ENCODE peak calls at places on chromosomes 7 and 10, in nine cellular contexts. Q is tibial nerve, I is dorsolateral prefrontal cortex, O is osteocyte, X is endothelial cell of umbilical vein, B is OCI-LY7, J is GM13977, H is endothelial cell, F is ovary. D is an unnamed sample.

GRCh38 chr7:50436133-50436802 is 13.9 kb downstream of the FIGNL1 start:
- DNase-seq in Q (no peak), I (no peak), O (no peak), X (peak), B (no peak), J (no peak), H (no peak), F (no peak), D (peak)

GRCh38 chr10:97498841-97499560 is at the start of gene UBTD1:
- DNase-seq in Q (no peak), I (no peak), O (peak), X (peak), B (peak), J (no peak), H (peak), F (peak), D (peak)

GRCh38 chr7:32525839-32526238 is 30.6 kb downstream of the AVL9 start:
- DNase-seq in Q (no peak), I (no peak), O (no peak), X (no peak), B (no peak), J (no peak), H (peak), F (no peak), D (no peak)

GRCh38 chr10:114357591-114357990 is 46.7 kb downstream of the AFAP1L2 start:
- DNase-seq in Q (no peak), I (no peak), O (no peak), X (no peak), B (no peak), J (no peak), H (no peak), F (no peak), D (no peak)

GRCh38 chr10:113980408-113981087 is 63.1 kb upstream of the ADRB1 start:
- DNase-seq in Q (no peak), I (no peak), O (no peak), X (no peak), B (peak), J (no peak), H (no peak), F (no peak), D (no peak)

GRCh38 chr10:133442191-133442966 is 11.4 kb upstream of the SCART1 start:
- DNase-seq in Q (no peak), I (no peak), O (no peak), X (no peak), B (no peak), J (no peak), H (no peak), F (no peak), D (no peak)

GRCh38 chr10:43209064-43209455 is 57.8 kb downstream of the RASGEF1A start:
- DNase-seq in Q (no peak), I (peak), O (no peak), X (no peak), B (no peak), J (no peak), H (peak), F (no peak), D (no peak)

GRCh38 chr10:58806970-58807630 is 294.4 kb downstream of the BICC1 start:
- DNase-seq in Q (no peak), I (no peak), O (no peak), X (no peak), B (no peak), J (no peak), H (no peak), F (no peak), D (no peak)

GRCh38 chr10:130052193-130052592 is 58.4 kb downstream of the C10orf143 start:
- DNase-seq in Q (no peak), I (no peak), O (no peak), X (no peak), B (no peak), J (no peak), H (no peak), F (no peak), D (no peak)

GRCh38 chr7:74725840-74726239 is 48.0 kb upstream of the NCF1 start:
- DNase-seq in Q (no peak), I (no peak), O (no peak), X (no peak), B (no peak), J (no peak), H (no peak), F (no peak), D (no peak)

DNA sequence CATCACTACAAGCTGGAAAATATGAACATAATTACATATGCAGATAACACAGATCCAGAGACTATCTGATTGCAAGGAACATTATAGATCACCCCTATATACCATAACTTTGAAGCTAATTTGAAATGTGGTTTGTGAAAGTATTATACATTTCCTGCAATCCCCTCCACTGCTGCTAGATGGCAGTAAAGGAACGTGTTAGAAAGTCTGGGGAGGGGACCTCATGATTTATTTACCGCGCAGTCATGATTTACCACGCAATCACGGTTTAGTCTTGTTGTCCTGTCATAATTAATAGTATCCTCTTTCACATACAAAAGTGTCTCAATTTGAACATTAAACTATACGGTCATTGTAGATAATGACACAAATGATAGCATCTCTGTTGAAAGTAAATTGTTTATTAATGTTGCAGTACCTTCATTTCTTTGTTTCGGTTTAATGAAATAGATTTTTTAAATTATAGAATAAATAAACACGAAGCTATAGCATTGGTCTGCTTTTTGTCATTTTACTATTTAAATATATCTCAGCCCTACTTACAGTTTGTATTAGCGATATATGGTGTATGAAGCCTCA is 145.3 kb upstream of the PRSS1 start:
- DNase-seq in Q (peak), I (no peak), O (no peak), X (peak), B (peak), J (peak), H (peak), F (no peak), D (peak)
- TF ChIP-seq CTCF in Q (peak), I (peak), O (peak), X (peak), B (peak), J (peak), H (peak), F (no peak), D (peak)

GRCh38 chr7:23184709-23185354 is 3.0 kb downstream of the NUP42 start:
- DNase-seq in Q (peak), I (no peak), O (no peak), X (peak), B (peak), J (no peak), H (peak), F (no peak), D (peak)
- TF ChIP-seq CTCF in Q (peak), I (peak), O (peak), X (peak), B (peak), J (peak), H (peak), F (no peak), D (peak)

GRCh38 chr7:138478499-138478908 is 18.4 kb downstream of the TRIM24 start:
- DNase-seq in Q (no peak), I (no peak), O (no peak), X (no peak), B (no peak), J (peak), H (no peak), F (no peak), D (peak)

GRCh38 chr7:138477081-138477578 is 17.1 kb downstream of the TRIM24 start:
- DNase-seq in Q (no peak), I (no peak), O (no peak), X (no peak), B (no peak), J (no peak), H (no peak), F (no peak), D (no peak)

GRCh38 chr7:138472292-138473079 is 12.4 kb downstream of the TRIM24 start:
- DNase-seq in Q (no peak), I (no peak), O (no peak), X (no peak), B (no peak), J (no peak), H (no peak), F (no peak), D (no peak)

GRCh38 chr7:138477581-138477980 is 17.5 kb downstream of the TRIM24 start:
- DNase-seq in Q (no peak), I (no peak), O (no peak), X (no peak), B (no peak), J (no peak), H (no peak), F (no peak), D (no peak)

DNA sequence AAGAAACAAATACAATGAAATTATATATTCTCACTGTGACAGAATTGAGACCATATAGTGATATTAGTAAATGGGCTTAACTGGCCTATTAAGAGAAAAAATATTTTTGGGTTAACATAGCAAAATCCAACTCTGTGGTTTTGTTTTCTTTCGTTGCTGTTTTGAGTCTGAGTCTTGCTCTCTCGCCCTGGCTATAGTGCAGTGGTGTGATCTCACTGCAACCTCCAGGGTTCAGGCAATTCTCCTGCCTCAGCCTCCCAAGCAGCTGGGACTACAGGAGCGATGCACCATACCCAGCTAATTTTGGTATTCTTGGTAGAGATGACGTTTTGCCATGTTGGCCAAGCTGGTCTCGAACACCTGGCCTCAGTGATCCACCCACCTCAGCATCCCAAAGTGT is 15.3 kb downstream of the TRIM24 start:
- DNase-seq in Q (no peak), I (no peak), O (no peak), X (no peak), B (no peak), J (no peak), H (no peak), F (no peak), D (no peak)
- TF ChIP-seq CTCF in Q (no peak), I (no peak), O (no peak), X (no peak), B (no peak), J (no peak), H (no peak), F (no peak), D (no peak)

GRCh38 chr7:99143853-99144672 is at the start of gene SMURF1:
- DNase-seq in Q (peak), I (peak), O (peak), X (peak), B (peak), J (peak), H (peak), F (peak), D (peak)
- TF ChIP-seq CTCF in Q (no peak), I (peak), O (no peak), X (no peak), B (no peak), J (no peak), H (no peak), F (no peak), D (no peak)

GRCh38 chr7:12730523-12730922 is 43.1 kb downstream of the ARL4A start:
- DNase-seq in Q (no peak), I (no peak), O (no peak), X (no peak), B (no peak), J (no peak), H (no peak), F (no peak), D (no peak)

GRCh38 chr7:12732428-12732827 is 45.0 kb downstream of the ARL4A start:
- DNase-seq in Q (no peak), I (no peak), O (no peak), X (no peak), B (no peak), J (no peak), H (no peak), F (no peak), D (no peak)

GRCh38 chr7:12731775-12732174 is 44.3 kb downstream of the ARL4A start:
- DNase-seq in Q (no peak), I (no peak), O (no peak), X (no peak), B (no peak), J (no peak), H (no peak), F (no peak), D (no peak)

GRCh38 chr7:12729112-12729511 is 41.7 kb downstream of the ARL4A start:
- DNase-seq in Q (peak), I (peak), O (no peak), X (peak), B (no peak), J (no peak), H (no peak), F (peak), D (peak)

GRCh38 chr7:12731214-12731656 is 43.8 kb downstream of the ARL4A start:
- DNase-seq in Q (no peak), I (no peak), O (no peak), X (peak), B (no peak), J (no peak), H (no peak), F (no peak), D (peak)
- TF ChIP-seq CTCF in Q (no peak), I (no peak), O (no peak), X (no peak), B (no peak), J (no peak), H (no peak), F (no peak), D (peak)

GRCh38 chr7:143000648-143001047 is 26.3 kb downstream of the OR9A2 start:
- DNase-seq in Q (no peak), I (no peak), O (no peak), X (no peak), B (no peak), J (no peak), H (no peak), F (no peak), D (no peak)
- TF ChIP-seq CTCF in Q (no peak), I (no peak), O (no peak), X (no peak), B (no peak), J (no peak), H (no peak), F (no peak), D (no peak)

DNA sequence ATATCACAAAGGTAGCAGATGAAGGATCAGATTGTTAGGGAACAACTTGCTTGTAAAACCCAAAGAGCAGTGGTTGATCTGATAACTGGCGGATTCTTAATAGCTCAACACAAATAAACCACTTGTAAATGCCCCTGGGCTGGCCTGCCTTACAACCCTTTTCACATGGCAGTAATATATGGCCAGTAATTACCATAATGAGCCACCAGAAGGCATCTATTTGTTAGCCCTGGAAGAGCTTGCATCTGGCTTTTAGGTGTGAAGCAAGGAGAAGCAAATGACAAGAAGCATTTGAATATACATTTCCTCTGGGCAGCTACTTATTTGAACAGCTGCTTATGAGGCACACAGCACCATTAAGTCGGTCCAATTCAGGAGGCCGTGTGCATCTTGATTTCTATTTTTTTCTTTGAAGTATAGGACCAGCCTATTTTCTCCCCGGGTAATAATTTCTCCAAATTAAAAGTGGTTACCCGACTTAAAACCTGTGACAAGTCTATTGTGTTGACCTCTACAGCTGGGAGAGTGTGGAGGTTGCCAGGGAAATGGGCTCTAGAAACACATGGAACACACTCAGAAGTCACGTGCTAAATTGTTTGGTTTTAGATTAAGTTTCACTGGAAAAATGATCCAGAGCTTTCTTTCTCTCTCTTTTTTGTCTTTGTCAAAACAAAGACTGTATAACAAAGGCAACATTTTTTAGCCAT is 113.4 kb downstream of the SEM1 start:
- DNase-seq in Q (no peak), I (no peak), O (no peak), X (peak), B (no peak), J (no peak), H (no peak), F (no peak), D (no peak)
- TF ChIP-seq CTCF in Q (no peak), I (no peak), O (peak), X (peak), B (no peak), J (peak), H (peak), F (no peak), D (peak)

DNA sequence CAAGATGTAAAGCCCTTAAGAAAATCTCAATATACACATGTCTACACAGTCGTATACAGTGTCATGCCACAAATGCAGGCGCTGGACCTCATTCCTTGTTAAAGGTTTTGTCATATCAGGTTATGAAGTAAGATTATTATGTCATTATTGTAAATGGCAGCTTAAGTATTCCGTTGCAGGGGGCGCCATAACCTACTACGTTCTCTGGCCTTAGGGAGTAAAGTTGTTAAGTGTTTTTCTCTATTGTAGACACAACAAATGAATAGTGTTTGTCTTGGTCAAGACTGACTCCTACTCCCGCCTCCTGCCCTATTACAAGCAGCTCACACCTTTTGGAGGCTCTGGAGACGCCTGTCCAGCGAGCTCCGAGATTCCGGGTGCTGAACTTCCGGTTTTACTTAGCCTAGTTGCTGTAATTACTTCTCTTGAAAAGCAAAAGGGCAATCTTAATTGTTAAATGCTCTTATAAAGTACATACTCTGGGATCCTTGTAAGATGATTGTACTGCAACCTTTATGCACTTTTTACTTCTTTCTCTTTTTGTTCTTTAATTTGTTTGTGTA is 984 bp downstream of the GATAD1 start:
- DNase-seq in Q (peak), I (no peak), O (no peak), X (peak), B (peak), J (peak), H (peak), F (peak), D (peak)
- TF ChIP-seq CTCF in Q (peak), I (peak), O (peak), X (peak), B (peak), J (peak), H (no peak), F (no peak), D (no peak)

DNA sequence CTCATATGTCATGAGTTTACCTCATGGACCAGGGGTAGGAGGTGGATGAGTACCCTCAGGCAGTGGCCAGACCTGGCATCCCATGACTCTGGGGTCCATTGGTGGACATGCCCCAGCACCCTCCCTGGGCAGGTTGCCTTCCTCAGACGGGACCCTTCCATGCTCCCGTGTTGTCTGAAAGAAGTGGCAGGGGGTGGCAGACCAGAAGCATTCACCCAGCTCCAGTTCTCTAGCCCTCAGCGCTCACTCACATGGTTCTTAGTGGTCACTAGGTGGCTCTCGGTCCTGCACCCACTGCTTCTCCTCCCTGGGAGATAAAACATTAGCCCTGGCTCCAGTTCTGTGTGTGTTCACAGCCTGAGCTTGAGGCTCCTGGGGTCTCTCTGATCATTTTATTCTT is 6.0 kb downstream of the RBP3 start:
- DNase-seq in Q (no peak), I (no peak), O (no peak), X (no peak), B (no peak), J (no peak), H (no peak), F (no peak), D (peak)
- TF ChIP-seq CTCF in Q (no peak), I (no peak), O (peak), X (peak), B (no peak), J (no peak), H (no peak), F (no peak), D (no peak)

GRCh38 chr7:114539575-114539974 is 125.0 kb downstream of the FOXP2 start:
- DNase-seq in Q (peak), I (no peak), O (no peak), X (peak), B (no peak), J (no peak), H (peak), F (peak), D (peak)
- TF ChIP-seq CTCF in Q (no peak), I (no peak), O (peak), X (peak), B (peak), J (peak), H (no peak), F (no peak), D (no peak)